ENCODE peak calls at places on chromosomes 2 and 18, in seven cellular contexts. One of them, this sample, is unnamed.
A peak's percentile ranks its signal among the peaks of the same experiment; 100 is the strongest.

GRCh38 chr2:69581774-69582581 is 61.6 kb downstream of the AAK1 start:
- DNase-seq in AG09319: no peak
- DNase-seq in astrocyte of the spinal cord: peak; percentile 25
- DNase-seq in stimulated activated CD8-positive, alpha-beta memory T cell treated with anti-CD3 and anti-CD28 coated beads, Interleukin-4, amount 100 ng/mL, for 1 hour: no peak
- DNase-seq in GM03348: peak; percentile 36
- DNase-seq in HCT116: no peak
- DNase-seq in activated CD4-positive, alpha-beta T cell treated with anti-CD3 and anti-CD28 coated beads for 36 hours: peak; percentile 21
- DNase-seq in this sample: peak; percentile 55

GRCh38 chr2:190853659-190854386 is 26.8 kb upstream of the GLS start:
- DNase-seq in AG09319: no peak
- DNase-seq in astrocyte of the spinal cord: no peak
- DNase-seq in stimulated activated CD8-positive, alpha-beta memory T cell treated with anti-CD3 and anti-CD28 coated beads, Interleukin-4, amount 100 ng/mL, for 1 hour: no peak
- DNase-seq in GM03348: peak; percentile 63
- DNase-seq in HCT116: no peak
- DNase-seq in activated CD4-positive, alpha-beta T cell treated with anti-CD3 and anti-CD28 coated beads for 36 hours: no peak
- DNase-seq in this sample: no peak

GRCh38 chr2:158094487-158095092 is 7.1 kb upstream of the UPP2 start:
- DNase-seq in AG09319: no peak
- DNase-seq in astrocyte of the spinal cord: no peak
- DNase-seq in stimulated activated CD8-positive, alpha-beta memory T cell treated with anti-CD3 and anti-CD28 coated beads, Interleukin-4, amount 100 ng/mL, for 1 hour: no peak
- DNase-seq in GM03348: no peak
- DNase-seq in HCT116: no peak
- DNase-seq in activated CD4-positive, alpha-beta T cell treated with anti-CD3 and anti-CD28 coated beads for 36 hours: no peak
- DNase-seq in this sample: no peak

GRCh38 chr2:148989882-148990493 is 48.5 kb upstream of the LYPD6B start:
- DNase-seq in AG09319: peak; percentile 72
- DNase-seq in astrocyte of the spinal cord: peak; percentile 82
- DNase-seq in stimulated activated CD8-positive, alpha-beta memory T cell treated with anti-CD3 and anti-CD28 coated beads, Interleukin-4, amount 100 ng/mL, for 1 hour: peak; percentile 17
- DNase-seq in GM03348: peak; percentile 79
- DNase-seq in HCT116: peak; percentile 74
- DNase-seq in activated CD4-positive, alpha-beta T cell treated with anti-CD3 and anti-CD28 coated beads for 36 hours: peak; percentile 61
- DNase-seq in this sample: peak; percentile 72

GRCh38 chr2:148907085-148907785 is 32.2 kb downstream of the KIF5C start:
- DNase-seq in AG09319: no peak
- DNase-seq in astrocyte of the spinal cord: no peak
- DNase-seq in stimulated activated CD8-positive, alpha-beta memory T cell treated with anti-CD3 and anti-CD28 coated beads, Interleukin-4, amount 100 ng/mL, for 1 hour: no peak
- DNase-seq in GM03348: no peak
- DNase-seq in HCT116: no peak
- DNase-seq in activated CD4-positive, alpha-beta T cell treated with anti-CD3 and anti-CD28 coated beads for 36 hours: no peak
- DNase-seq in this sample: no peak

GRCh38 chr2:96815326-96816126 is 542 bp upstream of the CNNM3 start:
- DNase-seq in AG09319: no peak
- DNase-seq in astrocyte of the spinal cord: peak; percentile 61
- DNase-seq in stimulated activated CD8-positive, alpha-beta memory T cell treated with anti-CD3 and anti-CD28 coated beads, Interleukin-4, amount 100 ng/mL, for 1 hour: no peak
- DNase-seq in GM03348: peak; percentile 52
- DNase-seq in HCT116: no peak
- DNase-seq in activated CD4-positive, alpha-beta T cell treated with anti-CD3 and anti-CD28 coated beads for 36 hours: peak; percentile 54
- DNase-seq in this sample: peak; percentile 45

GRCh38 chr18:35026407-35027061 is 14.7 kb upstream of the MAPRE2 start:
- DNase-seq in AG09319: no peak
- DNase-seq in astrocyte of the spinal cord: no peak
- DNase-seq in stimulated activated CD8-positive, alpha-beta memory T cell treated with anti-CD3 and anti-CD28 coated beads, Interleukin-4, amount 100 ng/mL, for 1 hour: no peak
- DNase-seq in GM03348: no peak
- DNase-seq in HCT116: no peak
- DNase-seq in activated CD4-positive, alpha-beta T cell treated with anti-CD3 and anti-CD28 coated beads for 36 hours: peak; percentile 22
- DNase-seq in this sample: no peak

GRCh38 chr18:77080283-77080682 is 52.3 kb downstream of the MBP start:
- DNase-seq in AG09319: no peak
- DNase-seq in astrocyte of the spinal cord: no peak
- DNase-seq in stimulated activated CD8-positive, alpha-beta memory T cell treated with anti-CD3 and anti-CD28 coated beads, Interleukin-4, amount 100 ng/mL, for 1 hour: no peak
- DNase-seq in GM03348: no peak
- DNase-seq in HCT116: no peak
- DNase-seq in activated CD4-positive, alpha-beta T cell treated with anti-CD3 and anti-CD28 coated beads for 36 hours: no peak
- DNase-seq in this sample: peak; percentile 29

GRCh38 chr2:149733936-149734685 is 146.5 kb upstream of the MMADHC start:
- DNase-seq in AG09319: no peak
- DNase-seq in astrocyte of the spinal cord: peak; percentile 48
- DNase-seq in stimulated activated CD8-positive, alpha-beta memory T cell treated with anti-CD3 and anti-CD28 coated beads, Interleukin-4, amount 100 ng/mL, for 1 hour: no peak
- DNase-seq in GM03348: peak; percentile 39
- DNase-seq in HCT116: no peak
- DNase-seq in activated CD4-positive, alpha-beta T cell treated with anti-CD3 and anti-CD28 coated beads for 36 hours: no peak
- DNase-seq in this sample: no peak

GRCh38 chr18:45755936-45756335 is 32.0 kb downstream of the SLC14A1 start:
- DNase-seq in AG09319: no peak
- DNase-seq in astrocyte of the spinal cord: peak; percentile 87
- DNase-seq in stimulated activated CD8-positive, alpha-beta memory T cell treated with anti-CD3 and anti-CD28 coated beads, Interleukin-4, amount 100 ng/mL, for 1 hour: no peak
- DNase-seq in GM03348: no peak
- DNase-seq in HCT116: no peak
- DNase-seq in activated CD4-positive, alpha-beta T cell treated with anti-CD3 and anti-CD28 coated beads for 36 hours: no peak
- DNase-seq in this sample: no peak

GRCh38 chr2:172572981-172573380 is 17.1 kb downstream of the PDK1 start:
- DNase-seq in AG09319: no peak
- DNase-seq in astrocyte of the spinal cord: no peak
- DNase-seq in stimulated activated CD8-positive, alpha-beta memory T cell treated with anti-CD3 and anti-CD28 coated beads, Interleukin-4, amount 100 ng/mL, for 1 hour: no peak
- DNase-seq in GM03348: no peak
- DNase-seq in HCT116: no peak
- DNase-seq in activated CD4-positive, alpha-beta T cell treated with anti-CD3 and anti-CD28 coated beads for 36 hours: no peak
- DNase-seq in this sample: no peak

This sample was measured in activated CD8-positive, alpha-beta T cell treated with anti-CD3 and anti-CD28 coated beads for 36 hours.